ENCODE peak calls at places on chromosomes 12 and 14, in six cellular contexts. F, A, U, E, I and T are unnamed samples.

GRCh38 chr14:96858643-96859042 is 61.5 kb downstream of the VRK1 start:
- DNase-seq in U (no peak), I (no peak), E (no peak), F (no peak), A (no peak), T (no peak)

GRCh38 chr12:103799504-103800251 is 41.4 kb downstream of the NT5DC3 start:
- DNase-seq in I (no peak), U (peak), A (peak), F (no peak), E (no peak), T (no peak)

GRCh38 chr12:117671734-117672133 is 297.1 kb downstream of the KSR2 start:
- DNase-seq in U (peak), A (peak), F (no peak), E (no peak), I (no peak), T (peak)

GRCh38 chr12:95784286-95784685 is 6.3 kb downstream of the NTN4 start:
- DNase-seq in U (no peak), E (no peak), F (no peak), I (no peak), A (no peak), T (no peak)

GRCh38 chr14:53711205-53711604 is 245.4 kb downstream of the BMP4 start:
- DNase-seq in A (no peak), U (no peak), I (no peak), E (no peak), F (no peak), T (no peak)

GRCh38 chr14:74531467-74531866 is 37.9 kb downstream of the ISCA2 start:
- DNase-seq in F (no peak), A (peak), I (no peak), U (peak), E (no peak), T (no peak)

GRCh38 chr12:14905269-14906004 is 19.8 kb upstream of the MGP start:
- DNase-seq in F (no peak), I (no peak), U (no peak), A (no peak), E (no peak), T (no peak)

GRCh38 chr12:14394317-14395058 is 29.0 kb downstream of the ATF7IP start:
- DNase-seq in E (no peak), A (peak), F (no peak), U (peak), I (no peak), T (peak)

GRCh38 chr14:69483765-69484443 is 624 bp upstream of the PLEKHD1 start:
- DNase-seq in U (peak), F (no peak), E (no peak), I (no peak), A (peak), T (no peak)

GRCh38 chr14:82999802-83000201 is 1466.1 kb upstream of the SEL1L start:
- DNase-seq in U (no peak), E (no peak), A (no peak), F (no peak), I (no peak), T (peak)

GRCh38 chr12:110669193-110669502 is 19.8 kb downstream of the HVCN1 start:
- DNase-seq in A (no peak), U (no peak), F (no peak), I (no peak), E (no peak), T (no peak)

GRCh38 chr14:29392287-29392686 is 535.4 kb downstream of the PRKD1 start:
- DNase-seq in E (no peak), U (no peak), I (no peak), A (no peak), F (no peak), T (no peak)

GRCh38 chr12:34404377-34405285 is 382.3 kb downstream of the ALG10 start:
- DNase-seq in I (no peak), A (peak), U (no peak), E (peak), F (no peak), T (no peak)

GRCh38 chr14:51652168-51653095 is 722 bp downstream of the FRMD6 start:
- DNase-seq in U (peak), F (no peak), I (no peak), A (peak), E (peak), T (no peak)